ENCODE peak calls at places on chromosomes 12 and 14, in six cellular contexts. C, L, F, E, J and A are unnamed samples.

GRCh38 chr14:64696355-64696844 is 7.8 kb upstream of the PLEKHG3 start:
- DNase-seq in C (no peak), L (no peak), F (no peak), E (no peak), J (no peak), A (no peak)

GRCh38 chr12:80877706-80878384 is 59.9 kb downstream of the LIN7A start:
- DNase-seq in C (no peak), L (no peak), F (peak), E (no peak), J (no peak), A (no peak)

GRCh38 chr12:113422030-113422900 is at the start of gene SDSL:
- DNase-seq in C (peak), L (peak), F (peak), E (peak), J (peak), A (peak)

GRCh38 chr12:19036673-19037357 is 92.7 kb upstream of the PLEKHA5 start:
- DNase-seq in C (no peak), L (no peak), F (no peak), E (no peak), J (no peak), A (no peak)

GRCh38 chr12:63068857-63069442 is 82.1 kb downstream of the AVPR1A start:
- DNase-seq in C (no peak), L (no peak), F (peak), E (peak), J (no peak), A (peak)

GRCh38 chr14:105554022-105554421 is 27.6 kb downstream of the TMEM121 start:
- DNase-seq in C (no peak), L (no peak), F (no peak), E (no peak), J (no peak), A (peak)

GRCh38 chr12:131536337-131536736 is 174.6 kb upstream of the SFSWAP start:
- DNase-seq in C (no peak), L (no peak), F (no peak), E (no peak), J (no peak), A (no peak)

GRCh38 chr14:32202468-32202865 is 602 bp downstream of the RNU6-8 start:
- DNase-seq in C (no peak), L (no peak), F (peak), E (no peak), J (no peak), A (no peak)

GRCh38 chr14:72740966-72741835 is 152.7 kb downstream of the DPF3 start:
- DNase-seq in C (no peak), L (no peak), F (no peak), E (no peak), J (no peak), A (no peak)

GRCh38 chr14:98177551-98177950 is 1094.4 kb downstream of the BCL11B start:
- DNase-seq in C (no peak), L (no peak), F (no peak), E (no peak), J (no peak), A (no peak)

GRCh38 chr14:58740584-58740983 is 102.8 kb downstream of the DACT1 start:
- DNase-seq in C (no peak), L (no peak), F (no peak), E (no peak), J (no peak), A (no peak)

GRCh38 chr14:21384494-21384851 is 654 bp upstream of the SUPT16H start:
- DNase-seq in C (no peak), L (no peak), F (no peak), E (no peak), J (no peak), A (no peak)